ENCODE peak calls at places on chromosome 17, in seven cellular contexts. D, M, U, E, A, T and L are unnamed samples. For H3K4me1, the result is how much of the 10 kb centered on the place peaks cover.

GRCh38 chr17:39754958-39755549 is 17.3 kb downstream of the GRB7 start:
- DNase-seq in D (no peak), M (no peak), U (no peak), E (no peak), A (no peak), T (no peak), L (no peak)

GRCh38 chr17:56715613-56716357 is 117.9 kb downstream of the C17orf67 start:
- DNase-seq in D (peak), M (peak), U (peak), E (peak), A (peak), T (peak), L (peak)

GRCh38 chr17:66522591-66523272 is 220.3 kb downstream of the PRKCA start:
- DNase-seq in D (no peak), M (no peak), U (no peak), E (no peak), A (no peak), T (no peak), L (no peak)

GRCh38 chr17:66964930-66965800 is 658 bp downstream of the CACNG4 start:
- DNase-seq in D (no peak), M (no peak), U (peak), E (no peak), A (peak), T (no peak), L (no peak)

GRCh38 chr17:79555543-79555942 is 55.3 kb downstream of the RBFOX3 start:
- DNase-seq in D (no peak), M (no peak), U (no peak), E (no peak), A (no peak), T (no peak), L (no peak)

GRCh38 chr17:19003966-19004600 is 481 bp downstream of the FAM83G start:
- DNase-seq in D (peak), M (peak), U (peak), E (no peak), A (peak), T (no peak), L (no peak)

GRCh38 chr17:51439395-51440229 is 179.3 kb downstream of the UTP18 start:
- DNase-seq in D (no peak), M (no peak), U (no peak), E (no peak), A (no peak), T (no peak), L (no peak)

GRCh38 chr17:35129973-35130351 is 8.5 kb downstream of the FNDC8 start:
- DNase-seq in D (no peak), M (no peak), U (no peak), E (no peak), A (no peak), T (no peak), L (no peak)

GRCh38 chr17:512311-512710 is 159.7 kb upstream of the RPH3AL start:
- DNase-seq in D (no peak), M (no peak), U (no peak), E (no peak), A (no peak), T (no peak), L (no peak)
- H3K27ac ChIP-seq in D (peak), M (no peak), U (no peak), E (peak), A (no peak), T (no peak), L (no peak)

GRCh38 chr17:8837438-8838075 is 29.9 kb downstream of the PIK3R6 start:
- DNase-seq in D (no peak), M (no peak), U (peak), E (no peak), A (no peak), T (no peak), L (no peak)

GRCh38 chr17:8836821-8837426 is 30.6 kb downstream of the PIK3R6 start:
- DNase-seq in D (no peak), M (no peak), U (no peak), E (no peak), A (no peak), T (no peak), L (no peak)

GRCh38 chr17:8835631-8836364 is 31.7 kb downstream of the PIK3R6 start:
- DNase-seq in D (no peak), M (no peak), U (no peak), E (no peak), A (no peak), T (no peak), L (no peak)

GRCh38 chr17:8839410-8839935 is 28.0 kb downstream of the PIK3R6 start:
- DNase-seq in D (no peak), M (no peak), U (no peak), E (no peak), A (no peak), T (no peak), L (no peak)

GRCh38 chr17:8838551-8839095 is 28.9 kb downstream of the PIK3R6 start:
- DNase-seq in D (no peak), M (no peak), U (no peak), E (no peak), A (no peak), T (no peak), L (no peak)
- H3K4me1 ChIP-seq in D (under half), M (under half), U (under half), E (under half), A (under half), T (under half), L (under half)

DNA sequence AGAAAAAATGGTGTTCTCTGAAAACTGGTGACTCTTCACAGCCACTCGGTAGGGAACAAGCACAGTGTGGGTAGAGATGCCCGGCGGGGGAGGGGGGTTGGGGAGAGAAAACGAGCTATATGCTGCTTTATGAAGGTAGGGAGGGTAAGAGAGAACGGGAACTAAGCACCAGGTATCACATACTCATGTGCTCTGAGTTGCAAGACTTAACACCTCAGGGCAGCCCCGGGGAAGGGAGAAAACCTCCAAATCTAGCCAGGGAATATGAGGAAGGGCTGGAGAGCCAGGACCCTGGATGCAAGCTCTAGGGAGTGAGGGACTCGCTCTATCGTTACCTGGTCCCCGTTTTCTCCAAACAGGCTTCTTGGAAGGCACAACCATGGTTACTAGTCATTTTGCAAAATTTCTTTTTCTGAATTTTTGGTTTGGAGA is 35.3 kb downstream of the HIC1 start:
- DNase-seq in D (no peak), M (no peak), U (no peak), E (no peak), A (no peak), T (no peak), L (peak)
- H3K27ac ChIP-seq in D (peak), M (peak), U (no peak), E (peak), A (no peak), T (peak), L (peak)

GRCh38 chr17:4850236-4850635 is 17.1 kb downstream of the MINK1 start:
- DNase-seq in D (peak), M (no peak), U (no peak), E (no peak), A (no peak), T (no peak), L (no peak)

GRCh38 chr17:4846635-4847390 is 13.7 kb downstream of the MINK1 start:
- DNase-seq in D (no peak), M (no peak), U (no peak), E (no peak), A (no peak), T (no peak), L (no peak)

GRCh38 chr17:4852504-4853075 is 19.4 kb downstream of the MINK1 start:
- DNase-seq in D (no peak), M (peak), U (no peak), E (no peak), A (peak), T (no peak), L (peak)

GRCh38 chr17:4845128-4845527 is 12.0 kb downstream of the MINK1 start:
- DNase-seq in D (no peak), M (no peak), U (no peak), E (no peak), A (no peak), T (no peak), L (no peak)

GRCh38 chr17:4849011-4849536 is 15.9 kb downstream of the MINK1 start:
- DNase-seq in D (no peak), M (no peak), U (no peak), E (no peak), A (no peak), T (no peak), L (no peak)
- H3K4me1 ChIP-seq in D (under half), M (under half), U (under half), E (half or more), A (under half), T (under half), L (under half)

GRCh38 chr17:80848449-80849102 is 143.1 kb upstream of the CHMP6 start:
- DNase-seq in D (no peak), M (no peak), U (no peak), E (no peak), A (no peak), T (no peak), L (no peak)
- H3K27ac ChIP-seq in D (no peak), M (no peak), U (no peak), E (no peak), A (no peak), T (no peak), L (peak)

GRCh38 chr17:17188586-17188985 is 17.5 kb downstream of the PLD6 start:
- DNase-seq in D (no peak), M (no peak), U (no peak), E (no peak), A (no peak), T (no peak), L (no peak)
- H3K4me1 ChIP-seq in D (under half), M (under half), U (under half), E (half or more), A (half or more), T (under half), L (under half)

DNA sequence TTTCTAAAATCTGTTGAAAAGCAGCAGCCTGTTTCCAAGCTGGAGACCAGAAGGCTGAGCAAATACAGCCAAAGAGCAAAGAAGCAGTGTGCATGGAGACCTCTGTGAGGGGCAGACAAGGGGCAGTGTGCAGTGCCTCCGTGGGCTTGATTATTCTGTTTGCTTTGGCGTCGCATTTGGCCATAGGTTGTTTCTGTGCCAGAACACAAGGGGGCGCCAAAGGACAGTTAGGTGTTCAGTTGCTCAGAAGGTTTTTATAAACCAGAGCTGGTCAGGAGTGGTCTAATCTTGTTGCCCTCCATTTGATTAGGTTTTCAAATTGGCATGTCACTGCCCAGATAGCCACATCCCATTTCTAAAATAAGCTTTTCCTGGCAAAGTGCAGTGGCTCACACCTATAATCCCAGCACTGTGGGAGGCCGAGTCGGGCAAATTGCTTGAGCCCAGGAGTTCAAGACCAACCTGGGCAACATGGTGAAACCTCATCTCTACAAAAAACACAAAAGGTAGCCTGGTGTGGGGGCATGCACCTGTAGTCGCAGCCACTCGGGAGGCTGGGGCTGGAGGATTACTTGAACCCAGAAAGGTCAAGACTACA is 10.6 kb downstream of the MYH3 start:
- DNase-seq in D (peak), M (peak), U (peak), E (peak), A (peak), T (peak), L (peak)
- H3K27ac ChIP-seq in D (no peak), M (no peak), U (no peak), E (no peak), A (no peak), T (no peak), L (no peak)

GRCh38 chr17:47702391-47702995 is 8.5 kb downstream of the TBKBP1 start:
- DNase-seq in D (no peak), M (no peak), U (no peak), E (no peak), A (no peak), T (peak), L (no peak)
- H3K4me1 ChIP-seq in D (under half), M (half or more), U (under half), E (half or more), A (under half), T (under half), L (half or more)

GRCh38 chr17:59767176-59767575 is 59.7 kb downstream of the VMP1 start:
- DNase-seq in D (no peak), M (no peak), U (no peak), E (no peak), A (no peak), T (no peak), L (no peak)
- H3K27ac ChIP-seq in D (no peak), M (no peak), U (no peak), E (peak), A (no peak), T (no peak), L (no peak)